ENCODE peak calls at places on chromosomes 11 and 22, in four cellular contexts. Q, S, A and B are unnamed samples.

GRCh38 chr11:17892409-17892808 is 120.4 kb downstream of the SERGEF start:
- DNase-seq in Q (no peak), S (no peak), A (no peak), B (no peak)

GRCh38 chr11:70482529-70482917 is 84.2 kb downstream of the CTTN start:
- DNase-seq in Q (no peak), S (no peak), A (no peak), B (no peak)

GRCh38 chr11:93236741-93237675 is 39.2 kb upstream of the SLC36A4 start:
- DNase-seq in Q (no peak), S (no peak), A (peak), B (peak)

GRCh38 chr22:20101638-20102037 is 14.3 kb upstream of the RANBP1 start:
- DNase-seq in Q (no peak), S (no peak), A (no peak), B (no peak)

GRCh38 chr22:25554321-25555088 is 10.0 kb upstream of the GRK3 start:
- DNase-seq in Q (no peak), S (no peak), A (no peak), B (no peak)

GRCh38 chr11:82747471-82747870 is 13.8 kb upstream of the FAM181B start:
- DNase-seq in Q (no peak), S (no peak), A (no peak), B (no peak)

GRCh38 chr11:4118107-4118506 is 23.5 kb downstream of the RRM1 start:
- DNase-seq in Q (no peak), S (no peak), A (no peak), B (no peak)

GRCh38 chr22:29799217-29799680 is 32.1 kb downstream of the UQCR10 start:
- DNase-seq in Q (no peak), S (no peak), A (peak), B (peak)

GRCh38 chr11:70661763-70662501 is 263.6 kb downstream of the CTTN start:
- DNase-seq in Q (no peak), S (no peak), A (no peak), B (no peak)

GRCh38 chr11:43282607-43283440 is 29.0 kb upstream of the API5 start:
- DNase-seq in Q (no peak), S (peak), A (peak), B (no peak)

GRCh38 chr11:126423743-126424142 is 68.3 kb downstream of the ST3GAL4 start:
- DNase-seq in Q (no peak), S (no peak), A (no peak), B (no peak)

GRCh38 chr22:42844756-42845155 is 12.3 kb downstream of the ARFGAP3 start:
- DNase-seq in Q (no peak), S (no peak), A (no peak), B (no peak)

GRCh38 chr22:42930810-42931420 is 73.8 kb upstream of the ARFGAP3 start:
- DNase-seq in Q (no peak), S (no peak), A (no peak), B (no peak)

GRCh38 chr11:44034639-44035038 is 13.1 kb upstream of the ACCSL start:
- DNase-seq in Q (no peak), S (no peak), A (no peak), B (no peak)

GRCh38 chr22:42080287-42080686 is 787 bp downstream of the SMDT1 start:
- DNase-seq in Q (no peak), S (no peak), A (peak), B (no peak)

GRCh38 chr11:48141475-48142100 is 75.0 kb upstream of the OR4B1 start:
- DNase-seq in Q (no peak), S (no peak), A (no peak), B (no peak)

GRCh38 chr22:42388130-42388797 is 43.9 kb downstream of the NFAM1 start:
- DNase-seq in Q (no peak), S (no peak), A (peak), B (no peak)

GRCh38 chr22:39117585-39118191 is 20.6 kb downstream of the APOBEC3H start:
- DNase-seq in Q (peak), S (no peak), A (peak), B (no peak)

GRCh38 chr11:69234740-69235710 is 58.9 kb upstream of the MYEOV start:
- DNase-seq in Q (no peak), S (no peak), A (peak), B (no peak)

GRCh38 chr11:70335511-70335910 is 62.8 kb upstream of the CTTN start:
- DNase-seq in Q (no peak), S (no peak), A (peak), B (no peak)

GRCh38 chr11:116960916-116961315 is 123.5 kb upstream of the APOA1 start:
- DNase-seq in Q (no peak), S (no peak), A (no peak), B (no peak)

GRCh38 chr11:67266424-67267187 is at the start of gene GRK2:
- DNase-seq in Q (no peak), S (no peak), A (no peak), B (no peak)

GRCh38 chr22:44084044-44084772 is 60.1 kb downstream of the PARVB start:
- DNase-seq in Q (no peak), S (no peak), A (no peak), B (no peak)

GRCh38 chr11:118939948-118940598 is 14.3 kb upstream of the BCL9L start:
- DNase-seq in Q (no peak), S (peak), A (peak), B (no peak)

GRCh38 chr11:120057595-120058581 is 80.0 kb downstream of the TRIM29 start:
- DNase-seq in Q (no peak), S (no peak), A (no peak), B (no peak)

GRCh38 chr22:31346733-31347250 is 646 bp upstream of the PATZ1 start:
- DNase-seq in Q (no peak), S (peak), A (peak), B (peak)
- TF ChIP-seq SPI1 in Q (no peak), S (no peak), A (no peak), B (no peak)

GRCh38 chr11:103806130-103806900 is 230.1 kb upstream of the DDI1 start:
- DNase-seq in Q (no peak), S (no peak), A (no peak), B (no peak)

GRCh38 chr11:103808246-103808645 is 228.2 kb upstream of the DDI1 start:
- DNase-seq in Q (no peak), S (no peak), A (no peak), B (no peak)

GRCh38 chr11:103811870-103812509 is 224.4 kb upstream of the DDI1 start:
- DNase-seq in Q (no peak), S (no peak), A (no peak), B (no peak)

GRCh38 chr11:103805688-103806009 is 230.8 kb upstream of the DDI1 start:
- DNase-seq in Q (no peak), S (no peak), A (no peak), B (no peak)

DNA sequence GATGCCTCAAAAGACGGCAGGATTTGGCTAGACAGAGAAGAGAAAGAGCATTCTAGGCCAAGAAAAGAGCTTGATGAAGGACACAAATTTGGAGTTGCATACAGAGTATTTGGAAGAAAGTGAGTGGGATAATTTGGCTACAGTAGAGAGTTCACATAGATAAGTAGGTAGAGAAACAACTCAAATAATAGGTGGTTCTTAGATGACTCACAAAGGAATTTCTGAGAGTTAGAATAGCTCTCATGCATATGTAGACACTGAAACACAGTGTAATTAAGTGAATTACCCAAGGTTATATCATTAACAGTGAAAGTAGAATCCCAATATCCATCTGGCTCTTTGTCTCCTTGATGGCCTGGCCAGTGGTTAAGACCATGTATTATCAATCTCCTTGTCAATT is 228.6 kb upstream of the DDI1 start:
- DNase-seq in Q (no peak), S (no peak), A (no peak), B (no peak)
- TF ChIP-seq SPI1 in Q (no peak), S (no peak), A (no peak), B (no peak)

GRCh38 chr11:73866095-73866579 is 10.5 kb downstream of the COA4 start:
- DNase-seq in Q (no peak), S (no peak), A (no peak), B (no peak)

GRCh38 chr11:73872746-73873412 is 3.8 kb downstream of the COA4 start:
- DNase-seq in Q (no peak), S (no peak), A (no peak), B (no peak)

GRCh38 chr11:73869234-73869949 is 7.3 kb downstream of the COA4 start:
- DNase-seq in Q (no peak), S (no peak), A (no peak), B (no peak)

GRCh38 chr11:73866586-73866996 is 10.1 kb downstream of the COA4 start:
- DNase-seq in Q (no peak), S (no peak), A (no peak), B (no peak)

DNA sequence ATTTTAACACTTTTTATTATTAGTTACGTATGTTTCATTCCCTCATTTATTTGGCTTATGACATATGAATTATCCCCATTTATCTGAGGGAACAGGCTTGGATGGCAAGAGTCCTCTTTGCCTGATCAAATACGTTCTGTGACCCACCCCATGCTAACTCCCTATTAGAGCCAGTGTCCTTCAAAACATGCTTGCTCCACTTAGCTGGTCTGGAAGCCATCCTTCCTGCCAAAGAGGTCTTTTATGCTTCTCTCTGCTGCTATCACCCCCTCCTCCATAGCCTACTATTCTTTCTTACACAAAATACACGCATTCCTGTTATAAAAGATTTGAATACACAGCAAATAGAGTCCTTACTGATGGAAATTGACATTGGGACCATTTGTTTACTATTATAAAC is 6.4 kb downstream of the COA4 start:
- DNase-seq in Q (no peak), S (no peak), A (no peak), B (no peak)
- TF ChIP-seq SPI1 in Q (no peak), S (no peak), A (no peak), B (no peak)

GRCh38 chr11:35038211-35038930 is 100.6 kb upstream of the CD44 start:
- DNase-seq in Q (no peak), S (no peak), A (peak), B (no peak)
- TF ChIP-seq SPI1 in Q (no peak), S (no peak), A (no peak), B (no peak)

GRCh38 chr11:61406067-61406466 is 13.7 kb downstream of the TMEM216 start:
- DNase-seq in Q (no peak), S (no peak), A (no peak), B (no peak)
- TF ChIP-seq SPI1 in Q (no peak), S (no peak), A (no peak), B (no peak)

DNA sequence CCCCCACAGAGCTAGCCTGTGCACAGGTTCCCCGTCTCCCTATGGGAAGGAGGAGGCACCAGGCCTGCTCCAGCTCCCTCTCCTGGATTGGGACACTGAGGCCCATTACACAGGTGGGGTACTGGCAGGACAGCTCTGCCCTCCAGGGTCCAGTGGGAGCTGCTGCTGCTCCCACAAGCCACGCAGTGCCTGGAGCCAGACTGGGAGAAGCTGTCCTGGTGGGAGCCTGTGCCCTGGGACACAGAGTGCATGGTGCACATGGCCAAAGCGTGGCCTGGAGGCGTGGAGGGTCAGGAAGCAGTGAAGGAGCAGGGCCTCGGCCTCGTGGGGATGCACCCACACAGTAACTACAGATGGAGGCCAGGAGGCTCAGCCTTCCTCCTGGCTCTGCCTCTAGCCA is 27.5 kb downstream of the DUSP8 start:
- DNase-seq in Q (no peak), S (no peak), A (no peak), B (no peak)
- TF ChIP-seq SPI1 in Q (no peak), S (no peak), A (no peak), B (no peak)

GRCh38 chr22:27477171-27477570 is 324.4 kb downstream of the MN1 start:
- DNase-seq in Q (no peak), S (no peak), A (no peak), B (no peak)

GRCh38 chr22:27476729-27477128 is 324.8 kb downstream of the MN1 start:
- DNase-seq in Q (no peak), S (no peak), A (no peak), B (no peak)

GRCh38 chr22:27483095-27483798 is 318.3 kb downstream of the MN1 start:
- DNase-seq in Q (no peak), S (no peak), A (no peak), B (no peak)

GRCh38 chr22:27482414-27482813 is 319.1 kb downstream of the MN1 start:
- DNase-seq in Q (no peak), S (no peak), A (no peak), B (no peak)

DNA sequence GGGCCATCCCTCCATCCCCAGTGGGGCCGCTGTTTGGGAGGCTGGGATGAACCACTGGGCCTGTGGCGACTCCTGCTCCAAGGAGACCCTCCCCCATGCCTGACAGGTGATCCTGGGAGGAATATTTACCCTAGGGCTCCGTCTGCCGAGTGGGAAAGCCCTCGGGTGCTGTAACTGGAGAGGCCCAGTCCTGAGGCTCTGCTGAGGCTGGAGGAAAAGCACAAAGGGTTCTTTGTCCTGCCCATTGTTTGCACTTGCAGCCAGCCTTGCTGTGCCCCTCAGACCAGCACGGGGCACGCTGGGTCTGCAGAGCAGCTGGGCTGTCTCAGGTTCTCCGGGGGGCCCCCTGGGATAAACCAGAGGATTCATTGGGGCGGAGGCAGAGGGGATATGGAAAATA is 321.1 kb downstream of the MN1 start:
- DNase-seq in Q (no peak), S (no peak), A (no peak), B (no peak)
- TF ChIP-seq SPI1 in Q (no peak), S (no peak), A (no peak), B (no peak)